ENCODE peak calls at places on chromosomes 2 and 18, in four cellular contexts. P, M, D and L are unnamed samples.
A peak's percentile ranks its signal among the peaks of the same experiment; 100 is the strongest.

GRCh38 chr18:49051323-49051967 is 100.7 kb upstream of the SMAD7 start:
- DNase-seq in P (no peak), M (no peak), D (no peak), L (no peak)

GRCh38 chr2:44955593-44956449 is 14.3 kb downstream of the SIX3 start:
- DNase-seq in P (no peak), M (no peak), D (peak; percentile 78), L (peak; percentile 56)

GRCh38 chr18:24019641-24020331 is 5.2 kb downstream of the TTC39C start:
- DNase-seq in P (no peak), M (peak; percentile 83), D (no peak), L (no peak)

GRCh38 chr2:216034065-216034464 is 20.7 kb upstream of the MREG start:
- DNase-seq in P (peak; percentile 56), M (peak; percentile 67), D (peak; percentile 68), L (peak; percentile 77)

GRCh38 chr18:31420524-31420923 is 27.0 kb upstream of the DSG3 start:
- DNase-seq in P (no peak), M (no peak), D (no peak), L (no peak)

GRCh38 chr18:58117685-58118403 is 73.8 kb downstream of the NEDD4L start:
- DNase-seq in P (no peak), M (no peak), D (peak; percentile 68), L (peak; percentile 98)

GRCh38 chr2:12087671-12088380 is 341.4 kb downstream of the LPIN1 start:
- DNase-seq in P (no peak), M (no peak), D (no peak), L (peak; percentile 42)

GRCh38 chr2:166539340-166540162 is 45.5 kb upstream of the SCN7A start:
- DNase-seq in P (no peak), M (peak; percentile 12), D (peak; percentile 51), L (peak; percentile 84)

GRCh38 chr2:111017034-111017640 is 103.6 kb upstream of the BCL2L11 start:
- DNase-seq in P (no peak), M (no peak), D (no peak), L (no peak)

GRCh38 chr2:20291846-20292408 is 58.7 kb downstream of the PUM2 start:
- DNase-seq in P (no peak), M (no peak), D (no peak), L (no peak)

GRCh38 chr2:27191107-27191829 is 20.6 kb upstream of the ATRAID start:
- DNase-seq in P (no peak), M (no peak), D (peak; percentile 60), L (peak; percentile 71)

GRCh38 chr2:158699323-158699722 is 95.8 kb upstream of the DAPL1 start:
- DNase-seq in P (no peak), M (no peak), D (no peak), L (no peak)

GRCh38 chr2:114661926-114662670 is 219.7 kb downstream of the DPP10 start:
- DNase-seq in P (no peak), M (no peak), D (no peak), L (no peak)

GRCh38 chr2:203484266-203485112 is 50.6 kb downstream of the RAPH1 start:
- DNase-seq in P (no peak), M (peak; percentile 40), D (no peak), L (peak; percentile 16)

GRCh38 chr2:18752667-18753422 is 163.5 kb upstream of the NT5C1B start:
- DNase-seq in P (no peak), M (no peak), D (no peak), L (peak; percentile 24)

GRCh38 chr2:66509326-66509811 is 74.4 kb downstream of the MEIS1 start:
- DNase-seq in P (no peak), M (no peak), D (no peak), L (peak; percentile 60)

GRCh38 chr2:120566331-120567035 is 169.2 kb upstream of the GLI2 start:
- DNase-seq in P (no peak), M (no peak), D (no peak), L (peak; percentile 67)

GRCh38 chr18:55272510-55273243 is 313.4 kb upstream of the CCDC68 start:
- DNase-seq in P (no peak), M (no peak), D (no peak), L (peak; percentile 84)

GRCh38 chr18:13368080-13368813 is 149.7 kb downstream of the LDLRAD4 start:
- DNase-seq in P (no peak), M (no peak), D (no peak), L (no peak)

GRCh38 chr2:132276571-132276981 is 114.8 kb upstream of the ANKRD30BL start:
- DNase-seq in P (no peak), M (no peak), D (no peak), L (no peak)

GRCh38 chr2:58939388-58939787 is 698.3 kb upstream of the FANCL start:
- DNase-seq in P (no peak), M (no peak), D (no peak), L (peak; percentile 90)

GRCh38 chr2:172859821-172860707 is 124.4 kb downstream of the RAPGEF4 start:
- DNase-seq in P (no peak), M (no peak), D (no peak), L (no peak)

GRCh38 chr18:2787225-2787624 is 59.6 kb upstream of the EMILIN2 start:
- DNase-seq in P (no peak), M (no peak), D (no peak), L (no peak)

GRCh38 chr2:46915281-46915810 is at the start of gene MCFD2:
- DNase-seq in P (no peak), M (no peak), D (peak; percentile 67), L (no peak)

GRCh38 chr2:44130441-44130840 is 38.2 kb upstream of the PPM1B start:
- DNase-seq in P (no peak), M (no peak), D (no peak), L (peak; percentile 73)

GRCh38 chr2:218129756-218130155 is 3.9 kb downstream of the CXCR2 start:
- DNase-seq in P (no peak), M (no peak), D (no peak), L (peak; percentile 23)
- TF ChIP-seq CHD1 in P (no peak), M (no peak), D (no peak), L (no peak)

GRCh38 chr2:24833821-24834732 is 40.9 kb downstream of the CENPO start:
- DNase-seq in P (no peak), M (no peak), D (no peak), L (no peak)
- TF ChIP-seq RFX5 in P (no peak), M (no peak), D (no peak), L (no peak)

GRCh38 chr2:25168256-25169072 is at the start of gene POMC:
- DNase-seq in P (no peak), M (no peak), D (no peak), L (peak; percentile 21)
- TF ChIP-seq CHD1 in P (no peak), M (no peak), D (no peak), L (no peak)

GRCh38 chr2:71786291-71787107 is 333.1 kb downstream of the DYSF start:
- DNase-seq in P (no peak), M (no peak), D (no peak), L (no peak)

GRCh38 chr2:71783215-71783614 is 329.9 kb downstream of the DYSF start:
- DNase-seq in P (no peak), M (no peak), D (no peak), L (peak; percentile 66)

GRCh38 chr2:71785550-71785951 is 332.2 kb downstream of the DYSF start:
- DNase-seq in P (no peak), M (no peak), D (no peak), L (no peak)

GRCh38 chr2:71783815-71784214 is 330.5 kb downstream of the DYSF start:
- DNase-seq in P (no peak), M (no peak), D (no peak), L (no peak)

GRCh38 chr2:71784734-71785549 is 331.6 kb downstream of the DYSF start:
- DNase-seq in P (no peak), M (no peak), D (no peak), L (peak; percentile 18)
- TF ChIP-seq RFX5 in P (no peak), M (no peak), D (no peak), L (no peak)

GRCh38 chr2:161335626-161336025 is 27.4 kb downstream of the PSMD14 start:
- DNase-seq in P (no peak), M (no peak), D (no peak), L (no peak)
- TF ChIP-seq CHD1 in P (no peak), M (no peak), D (no peak), L (no peak)

GRCh38 chr2:36670881-36671595 is 25.5 kb upstream of the VIT start:
- DNase-seq in P (no peak), M (no peak), D (no peak), L (peak; percentile 76)
- TF ChIP-seq RFX5 in P (no peak), M (no peak), D (no peak), L (no peak)